ENCODE peak calls at places on chromosomes 7 and 10, in eight cellular contexts. One of them, this sample, is unnamed.

GRCh38 chr7:145884716-145885514 is 231.7 kb upstream of the CNTNAP2 start:
- DNase-seq in epithelial cell of esophagus: no peak
- DNase-seq in IMR-90: no peak
- DNase-seq in NCI-H510A: peak; percentile 45
- DNase-seq in activated effector memory CD4-positive, alpha-beta T cell treated with anti-CD3 and anti-CD28 coated beads, Interleukin-2, amount 50 U/mL, for 16 hours: no peak
- DNase-seq in heart left ventricle: no peak
- DNase-seq in NCI-H226: no peak
- DNase-seq in progenitor cell of endocrine pancreas: no peak
- DNase-seq in this sample: no peak

GRCh38 chr7:30916767-30917166 is 5.1 kb downstream of the AQP1 start:
- DNase-seq in NCI-H226: no peak
- DNase-seq in NCI-H510A: no peak
- DNase-seq in epithelial cell of esophagus: no peak
- DNase-seq in heart left ventricle: no peak
- DNase-seq in progenitor cell of endocrine pancreas: no peak
- DNase-seq in IMR-90: no peak
- DNase-seq in activated effector memory CD4-positive, alpha-beta T cell treated with anti-CD3 and anti-CD28 coated beads, Interleukin-2, amount 50 U/mL, for 16 hours: no peak
- DNase-seq in this sample: no peak

GRCh38 chr10:37737336-37737735 is 120.1 kb downstream of the ZNF248 start:
- DNase-seq in activated effector memory CD4-positive, alpha-beta T cell treated with anti-CD3 and anti-CD28 coated beads, Interleukin-2, amount 50 U/mL, for 16 hours: no peak
- DNase-seq in IMR-90: no peak
- DNase-seq in NCI-H510A: no peak
- DNase-seq in progenitor cell of endocrine pancreas: no peak
- DNase-seq in heart left ventricle: no peak
- DNase-seq in epithelial cell of esophagus: no peak
- DNase-seq in NCI-H226: no peak
- DNase-seq in this sample: no peak

GRCh38 chr7:76296743-76297740 is 5.4 kb upstream of the HSPB1 start:
- DNase-seq in progenitor cell of endocrine pancreas: no peak
- DNase-seq in activated effector memory CD4-positive, alpha-beta T cell treated with anti-CD3 and anti-CD28 coated beads, Interleukin-2, amount 50 U/mL, for 16 hours: no peak
- DNase-seq in IMR-90: peak; percentile 93
- DNase-seq in epithelial cell of esophagus: peak; percentile 100
- DNase-seq in heart left ventricle: no peak
- DNase-seq in NCI-H510A: no peak
- DNase-seq in NCI-H226: peak; percentile 86
- DNase-seq in this sample: peak; percentile 72

GRCh38 chr7:121420976-121421375 is 24.9 kb upstream of the FAM3C start:
- DNase-seq in heart left ventricle: no peak
- DNase-seq in NCI-H510A: no peak
- DNase-seq in IMR-90: no peak
- DNase-seq in progenitor cell of endocrine pancreas: no peak
- DNase-seq in NCI-H226: no peak
- DNase-seq in activated effector memory CD4-positive, alpha-beta T cell treated with anti-CD3 and anti-CD28 coated beads, Interleukin-2, amount 50 U/mL, for 16 hours: no peak
- DNase-seq in epithelial cell of esophagus: peak; percentile 92
- DNase-seq in this sample: peak; percentile 56

GRCh38 chr7:94160719-94161435 is 156.7 kb upstream of the BET1 start:
- DNase-seq in epithelial cell of esophagus: no peak
- DNase-seq in heart left ventricle: no peak
- DNase-seq in NCI-H226: no peak
- DNase-seq in progenitor cell of endocrine pancreas: no peak
- DNase-seq in IMR-90: no peak
- DNase-seq in activated effector memory CD4-positive, alpha-beta T cell treated with anti-CD3 and anti-CD28 coated beads, Interleukin-2, amount 50 U/mL, for 16 hours: no peak
- DNase-seq in NCI-H510A: no peak
- DNase-seq in this sample: no peak

GRCh38 chr7:50206521-50207250 is 97.8 kb upstream of the IKZF1 start:
- DNase-seq in IMR-90: no peak
- DNase-seq in activated effector memory CD4-positive, alpha-beta T cell treated with anti-CD3 and anti-CD28 coated beads, Interleukin-2, amount 50 U/mL, for 16 hours: peak; percentile 86
- DNase-seq in NCI-H510A: no peak
- DNase-seq in NCI-H226: no peak
- DNase-seq in epithelial cell of esophagus: peak; percentile 5
- DNase-seq in heart left ventricle: no peak
- DNase-seq in progenitor cell of endocrine pancreas: no peak
- DNase-seq in this sample: no peak

GRCh38 chr7:74059681-74060588 is 23.7 kb upstream of the LIMK1 start:
- DNase-seq in NCI-H226: peak; percentile 12
- DNase-seq in epithelial cell of esophagus: peak; percentile 86
- DNase-seq in heart left ventricle: no peak
- DNase-seq in activated effector memory CD4-positive, alpha-beta T cell treated with anti-CD3 and anti-CD28 coated beads, Interleukin-2, amount 50 U/mL, for 16 hours: no peak
- DNase-seq in progenitor cell of endocrine pancreas: no peak
- DNase-seq in IMR-90: no peak
- DNase-seq in NCI-H510A: no peak
- DNase-seq in this sample: peak; percentile 84

GRCh38 chr7:101688995-101689907 is 60.2 kb upstream of the MYL10 start:
- DNase-seq in NCI-H510A: no peak
- DNase-seq in heart left ventricle: no peak
- DNase-seq in progenitor cell of endocrine pancreas: no peak
- DNase-seq in activated effector memory CD4-positive, alpha-beta T cell treated with anti-CD3 and anti-CD28 coated beads, Interleukin-2, amount 50 U/mL, for 16 hours: no peak
- DNase-seq in epithelial cell of esophagus: no peak
- DNase-seq in IMR-90: no peak
- DNase-seq in NCI-H226: no peak
- DNase-seq in this sample: no peak

GRCh38 chr7:22884911-22885823 is 62.5 kb upstream of the TOMM7 start:
- DNase-seq in heart left ventricle: no peak
- DNase-seq in IMR-90: peak; percentile 33
- DNase-seq in activated effector memory CD4-positive, alpha-beta T cell treated with anti-CD3 and anti-CD28 coated beads, Interleukin-2, amount 50 U/mL, for 16 hours: no peak
- DNase-seq in progenitor cell of endocrine pancreas: no peak
- DNase-seq in epithelial cell of esophagus: no peak
- DNase-seq in NCI-H226: no peak
- DNase-seq in NCI-H510A: no peak
- DNase-seq in this sample: no peak

GRCh38 chr7:66353547-66353946 is 148.4 kb downstream of the TPST1 start:
- DNase-seq in heart left ventricle: no peak
- DNase-seq in IMR-90: peak; percentile 58
- DNase-seq in NCI-H510A: no peak
- DNase-seq in progenitor cell of endocrine pancreas: no peak
- DNase-seq in activated effector memory CD4-positive, alpha-beta T cell treated with anti-CD3 and anti-CD28 coated beads, Interleukin-2, amount 50 U/mL, for 16 hours: no peak
- DNase-seq in epithelial cell of esophagus: peak; percentile 98
- DNase-seq in NCI-H226: peak; percentile 92
- DNase-seq in this sample: no peak

GRCh38 chr7:137774793-137775201 is 72.0 kb downstream of the DGKI start:
- DNase-seq in NCI-H226: no peak
- DNase-seq in IMR-90: peak; percentile 61
- DNase-seq in heart left ventricle: no peak
- DNase-seq in epithelial cell of esophagus: peak; percentile 63
- DNase-seq in activated effector memory CD4-positive, alpha-beta T cell treated with anti-CD3 and anti-CD28 coated beads, Interleukin-2, amount 50 U/mL, for 16 hours: no peak
- DNase-seq in NCI-H510A: no peak
- DNase-seq in progenitor cell of endocrine pancreas: no peak
- DNase-seq in this sample: no peak

GRCh38 chr10:86650151-86650550 is 4.2 kb upstream of the OPN4 start:
- DNase-seq in activated effector memory CD4-positive, alpha-beta T cell treated with anti-CD3 and anti-CD28 coated beads, Interleukin-2, amount 50 U/mL, for 16 hours: peak; percentile 34
- DNase-seq in epithelial cell of esophagus: no peak
- DNase-seq in progenitor cell of endocrine pancreas: no peak
- DNase-seq in IMR-90: no peak
- DNase-seq in NCI-H226: no peak
- DNase-seq in heart left ventricle: no peak
- DNase-seq in NCI-H510A: no peak
- DNase-seq in this sample: no peak

GRCh38 chr10:99628923-99629624 is 8.8 kb upstream of the SLC25A28 start:
- DNase-seq in NCI-H510A: no peak
- DNase-seq in heart left ventricle: no peak
- DNase-seq in NCI-H226: no peak
- DNase-seq in epithelial cell of esophagus: peak; percentile 57
- DNase-seq in IMR-90: no peak
- DNase-seq in progenitor cell of endocrine pancreas: no peak
- DNase-seq in activated effector memory CD4-positive, alpha-beta T cell treated with anti-CD3 and anti-CD28 coated beads, Interleukin-2, amount 50 U/mL, for 16 hours: no peak
- DNase-seq in this sample: no peak

GRCh38 chr10:30587522-30588031 is 42.0 kb downstream of the LYZL2 start:
- DNase-seq in epithelial cell of esophagus: peak; percentile 15
- DNase-seq in NCI-H510A: no peak
- DNase-seq in progenitor cell of endocrine pancreas: no peak
- DNase-seq in NCI-H226: no peak
- DNase-seq in activated effector memory CD4-positive, alpha-beta T cell treated with anti-CD3 and anti-CD28 coated beads, Interleukin-2, amount 50 U/mL, for 16 hours: no peak
- DNase-seq in heart left ventricle: peak; percentile 42
- DNase-seq in IMR-90: no peak
- DNase-seq in this sample: no peak

GRCh38 chr7:7157177-7157886 is 25.0 kb upstream of the C1GALT1 start:
- DNase-seq in epithelial cell of esophagus: peak; percentile 37
- DNase-seq in IMR-90: peak; percentile 58
- DNase-seq in heart left ventricle: no peak
- DNase-seq in activated effector memory CD4-positive, alpha-beta T cell treated with anti-CD3 and anti-CD28 coated beads, Interleukin-2, amount 50 U/mL, for 16 hours: peak; percentile 76
- DNase-seq in NCI-H226: peak; percentile 96
- DNase-seq in NCI-H510A: no peak
- DNase-seq in progenitor cell of endocrine pancreas: no peak
- DNase-seq in this sample: peak; percentile 41

GRCh38 chr7:91636129-91636724 is 244.3 kb downstream of the MTERF1 start:
- DNase-seq in IMR-90: no peak
- DNase-seq in epithelial cell of esophagus: peak; percentile 63
- DNase-seq in activated effector memory CD4-positive, alpha-beta T cell treated with anti-CD3 and anti-CD28 coated beads, Interleukin-2, amount 50 U/mL, for 16 hours: no peak
- DNase-seq in heart left ventricle: no peak
- DNase-seq in progenitor cell of endocrine pancreas: no peak
- DNase-seq in NCI-H510A: no peak
- DNase-seq in NCI-H226: peak; percentile 34
- DNase-seq in this sample: peak; percentile 44

This sample was measured in LoVo.